ENCODE peak calls at places on chromosome 4, in six cellular contexts. Q, N, V, M, X and H are unnamed samples.
A peak's percentile ranks its signal among the peaks of the same experiment; 100 is the strongest.

GRCh38 chr4:124389591-124389990 is 322.9 kb downstream of the ANKRD50 start:
- DNase-seq in Q (no peak), N (no peak), V (no peak), M (no peak), X (no peak), H (no peak)

GRCh38 chr4:21012851-21013331 is 312.6 kb downstream of the PACRGL start:
- DNase-seq in Q (no peak), N (no peak), V (peak; percentile 82), M (no peak), X (no peak), H (no peak)

GRCh38 chr4:16032871-16033505 is 50.8 kb downstream of the PROM1 start:
- DNase-seq in Q (no peak), N (no peak), V (peak; percentile 54), M (no peak), X (no peak), H (peak; percentile 43)

GRCh38 chr4:16687845-16688244 is 210.6 kb downstream of the LDB2 start:
- DNase-seq in Q (no peak), N (no peak), V (no peak), M (no peak), X (no peak), H (no peak)

GRCh38 chr4:28723371-28723770 is 1862.7 kb downstream of the STIM2 start:
- DNase-seq in Q (no peak), N (no peak), V (no peak), M (no peak), X (no peak), H (no peak)

GRCh38 chr4:67776746-67777145 is 22.6 kb upstream of the GNRHR start:
- DNase-seq in Q (no peak), N (no peak), V (no peak), M (no peak), X (no peak), H (no peak)

GRCh38 chr4:110088670-110089069 is 109.7 kb downstream of the ELOVL6 start:
- DNase-seq in Q (no peak), N (no peak), V (peak; percentile 67), M (peak; percentile 5), X (peak; percentile 25), H (no peak)

GRCh38 chr4:153485860-153486259 is 19.7 kb downstream of the TMEM131L start:
- DNase-seq in Q (no peak), N (no peak), V (no peak), M (no peak), X (no peak), H (no peak)

GRCh38 chr4:37732787-37733186 is 46.6 kb upstream of the RELL1 start:
- DNase-seq in Q (no peak), N (no peak), V (no peak), M (no peak), X (no peak), H (no peak)

GRCh38 chr4:7232061-7232616 is 39.8 kb downstream of the SORCS2 start:
- DNase-seq in Q (no peak), N (no peak), V (no peak), M (no peak), X (no peak), H (no peak)

GRCh38 chr4:6230827-6231662 is 30.7 kb upstream of the JAKMIP1 start:
- DNase-seq in Q (no peak), N (no peak), V (no peak), M (no peak), X (no peak), H (no peak)

GRCh38 chr4:173346074-173346473 is 11.9 kb upstream of the HMGB2 start:
- DNase-seq in Q (no peak), N (no peak), V (peak; percentile 83), M (no peak), X (no peak), H (no peak)

GRCh38 chr4:110480741-110481271 is 4.9 kb downstream of the ENPEP start:
- DNase-seq in Q (no peak), N (no peak), V (no peak), M (no peak), X (no peak), H (no peak)